ENCODE peak calls at places on chromosomes 2 and 18, in four cellular contexts. E is GM12878, L is heart left ventricle, A is gastrocnemius medialis. Y is an unnamed sample.

GRCh38 chr2:9370746-9371145 is 52.6 kb downstream of the ITGB1BP1 start:
- ATAC-seq in L (no peak), A (no peak), E (no peak), Y (no peak)

GRCh38 chr2:39506215-39506614 is 69.1 kb upstream of the MAP4K3 start:
- ATAC-seq in E (no peak), L (no peak), A (no peak), Y (no peak)

GRCh38 chr2:35784777-35785176 is 570.8 kb upstream of the CRIM1 start:
- ATAC-seq in L (no peak), E (no peak), A (no peak), Y (no peak)

GRCh38 chr2:140454717-140455116 is 1674.5 kb upstream of the NXPH2 start:
- ATAC-seq in L (no peak), A (no peak), E (no peak), Y (no peak)

GRCh38 chr2:9594361-9595063 is 36.3 kb downstream of the YWHAQ start:
- ATAC-seq in E (peak), A (peak), L (peak), Y (peak)

GRCh38 chr18:30582078-30582477 is 460.5 kb downstream of the DSC3 start:
- ATAC-seq in L (no peak), A (no peak), E (no peak), Y (no peak)

GRCh38 chr2:130819915-130820861 is 16.5 kb upstream of the ARHGEF4 start:
- ATAC-seq in A (no peak), E (no peak), L (peak), Y (peak)

GRCh38 chr2:15378148-15378908 is 182.8 kb downstream of the NBAS start:
- ATAC-seq in E (peak), L (no peak), A (no peak), Y (no peak)

GRCh38 chr2:104562537-104562936 is 291.4 kb upstream of the POU3F3 start:
- ATAC-seq in E (no peak), L (no peak), A (no peak), Y (no peak)

GRCh38 chr2:8191427-8191826 is 490.4 kb upstream of the ID2 start:
- ATAC-seq in L (no peak), A (no peak), E (no peak), Y (no peak)

GRCh38 chr2:68653538-68653982 is 10.2 kb downstream of the PROKR1 start:
- ATAC-seq in L (peak), A (peak), E (peak), Y (no peak)

GRCh38 chr2:171432969-171433762 is 624 bp downstream of the METTL8 start:
- ATAC-seq in E (peak), A (no peak), L (no peak), Y (no peak)

GRCh38 chr2:173713904-173714555 is 251.1 kb downstream of the SP3 start:
- ATAC-seq in A (no peak), E (no peak), L (no peak), Y (no peak)

GRCh38 chr2:16002575-16002974 is 62.2 kb downstream of the MYCN start:
- ATAC-seq in A (no peak), L (no peak), E (no peak), Y (no peak)

GRCh38 chr2:163462993-163463392 is 272.8 kb downstream of the FIGN start:
- ATAC-seq in L (no peak), A (no peak), E (no peak), Y (no peak)

GRCh38 chr2:88692187-88692586 is 714 bp downstream of the RPIA start:
- ATAC-seq in L (no peak), A (no peak), E (peak), Y (no peak)

GRCh38 chr2:55768991-55769390 is 75.3 kb upstream of the PNPT1 start:
- ATAC-seq in E (no peak), L (no peak), A (no peak), Y (no peak)

GRCh38 chr2:66587216-66587615 is 152.3 kb downstream of the MEIS1 start:
- ATAC-seq in E (no peak), L (no peak), A (no peak), Y (no peak)

DNA sequence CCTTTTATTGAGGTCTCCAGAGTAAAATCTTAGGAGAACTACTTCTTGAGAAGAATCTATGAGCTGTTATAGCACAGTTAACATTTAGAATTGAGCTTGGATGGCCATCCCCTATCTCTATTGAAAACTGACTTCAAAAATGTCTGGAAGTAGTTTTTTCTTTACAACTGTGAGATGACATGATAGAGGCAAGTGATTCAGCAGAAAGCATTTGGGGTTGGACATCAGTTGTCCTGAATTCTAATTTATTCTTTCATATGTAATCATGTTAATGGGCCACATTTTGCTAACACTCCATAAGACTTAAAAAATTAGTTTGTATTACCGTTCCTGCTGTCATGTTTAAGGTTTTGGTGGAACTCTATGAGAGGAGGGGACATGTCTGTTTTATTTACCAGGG is 237.0 kb upstream of the SLC14A2 start:
- ATAC-seq in L (no peak), A (no peak), E (no peak), Y (no peak)
- TF ChIP-seq POLR2A in L (no peak), A (no peak), E (no peak), Y (no peak)

GRCh38 chr2:211144078-211144477 is 587.7 kb downstream of the CPS1 start:
- ATAC-seq in L (no peak), E (no peak), A (no peak), Y (no peak)
- TF ChIP-seq POLR2A in L (no peak), E (no peak), A (no peak), Y (no peak)

GRCh38 chr2:41510108-41510507 is 537.7 kb upstream of the PKDCC start:
- ATAC-seq in A (no peak), L (no peak), E (no peak), Y (no peak)
- TF ChIP-seq POLR2A in A (no peak), L (no peak), E (no peak), Y (no peak)

GRCh38 chr2:231715499-231715837 is 7.1 kb downstream of the PTMA start:
- ATAC-seq in L (no peak), E (no peak), A (no peak), Y (no peak)
- TF ChIP-seq POLR2A in L (no peak), E (no peak), A (no peak), Y (no peak)

GRCh38 chr2:84459028-84459943 is at the start of gene SUCLG1:
- ATAC-seq in A (peak), E (peak), L (peak), Y (peak)
- TF ChIP-seq POLR2A in A (peak), E (peak), L (peak), Y (peak)

DNA sequence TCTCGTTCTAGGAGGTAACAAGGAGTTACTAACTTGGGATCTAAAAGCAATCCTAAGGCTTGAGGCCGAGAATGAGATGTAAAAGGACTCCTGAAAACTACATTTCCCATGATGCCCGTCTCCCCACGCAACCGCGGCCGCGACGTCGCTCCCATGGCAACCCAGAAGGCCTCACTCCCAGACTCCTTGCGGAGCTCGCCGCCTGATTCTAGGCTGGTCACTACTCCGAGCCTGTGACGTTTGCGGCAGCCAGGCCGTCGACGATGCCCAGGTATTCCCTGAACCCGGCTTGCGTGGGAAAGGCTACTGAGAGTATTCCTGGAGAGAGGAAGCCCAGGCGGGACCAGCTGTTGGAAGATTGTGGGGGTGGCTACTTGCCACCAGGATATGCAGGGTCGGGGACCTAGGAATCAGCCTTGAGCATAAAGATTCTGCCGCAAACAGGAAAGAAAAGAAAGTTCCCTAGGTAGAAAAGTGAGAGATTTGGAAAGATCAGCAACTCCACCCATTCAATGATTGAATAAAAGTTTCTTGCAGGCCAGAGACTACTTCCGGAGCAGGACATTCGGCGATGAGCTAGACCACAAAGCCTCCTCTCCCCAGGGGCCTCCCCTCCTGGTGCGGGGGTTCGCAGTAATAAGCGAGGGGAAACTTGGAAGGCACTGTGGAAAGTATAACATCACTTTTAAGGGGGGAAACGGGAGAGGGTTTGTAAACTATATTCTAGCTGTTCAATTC is at the start of gene DYNC2LI1:
- ATAC-seq in A (peak), E (peak), L (peak), Y (peak)
- TF ChIP-seq POLR2A in A (no peak), E (peak), L (peak), Y (peak)

GRCh38 chr2:48944961-48945360 is 189.4 kb upstream of the LHCGR start:
- ATAC-seq in A (no peak), E (no peak), L (no peak), Y (no peak)
- TF ChIP-seq POLR2A in A (no peak), E (no peak), L (no peak), Y (no peak)

GRCh38 chr18:12287131-12287681 is 20.8 kb upstream of the TUBB6 start:
- ATAC-seq in L (peak), A (no peak), E (no peak), Y (peak)

GRCh38 chr18:12290086-12290485 is 18.0 kb upstream of the TUBB6 start:
- ATAC-seq in L (no peak), E (no peak), A (no peak), Y (no peak)

GRCh38 chr18:12288406-12288762 is 19.7 kb upstream of the TUBB6 start:
- ATAC-seq in L (peak), A (peak), E (no peak), Y (no peak)

GRCh38 chr18:12291161-12291560 is 16.9 kb upstream of the TUBB6 start:
- ATAC-seq in L (no peak), A (no peak), E (no peak), Y (no peak)

GRCh38 chr18:12287684-12288405 is 20.2 kb upstream of the TUBB6 start:
- ATAC-seq in E (no peak), A (peak), L (peak), Y (peak)
- TF ChIP-seq POLR2A in E (no peak), A (no peak), L (peak), Y (peak)

GRCh38 chr2:191846787-191847620 is at the start of gene CAVIN2:
- ATAC-seq in E (peak), A (peak), L (peak), Y (peak)
- TF ChIP-seq POLR2A in E (no peak), A (peak), L (peak), Y (peak)

DNA sequence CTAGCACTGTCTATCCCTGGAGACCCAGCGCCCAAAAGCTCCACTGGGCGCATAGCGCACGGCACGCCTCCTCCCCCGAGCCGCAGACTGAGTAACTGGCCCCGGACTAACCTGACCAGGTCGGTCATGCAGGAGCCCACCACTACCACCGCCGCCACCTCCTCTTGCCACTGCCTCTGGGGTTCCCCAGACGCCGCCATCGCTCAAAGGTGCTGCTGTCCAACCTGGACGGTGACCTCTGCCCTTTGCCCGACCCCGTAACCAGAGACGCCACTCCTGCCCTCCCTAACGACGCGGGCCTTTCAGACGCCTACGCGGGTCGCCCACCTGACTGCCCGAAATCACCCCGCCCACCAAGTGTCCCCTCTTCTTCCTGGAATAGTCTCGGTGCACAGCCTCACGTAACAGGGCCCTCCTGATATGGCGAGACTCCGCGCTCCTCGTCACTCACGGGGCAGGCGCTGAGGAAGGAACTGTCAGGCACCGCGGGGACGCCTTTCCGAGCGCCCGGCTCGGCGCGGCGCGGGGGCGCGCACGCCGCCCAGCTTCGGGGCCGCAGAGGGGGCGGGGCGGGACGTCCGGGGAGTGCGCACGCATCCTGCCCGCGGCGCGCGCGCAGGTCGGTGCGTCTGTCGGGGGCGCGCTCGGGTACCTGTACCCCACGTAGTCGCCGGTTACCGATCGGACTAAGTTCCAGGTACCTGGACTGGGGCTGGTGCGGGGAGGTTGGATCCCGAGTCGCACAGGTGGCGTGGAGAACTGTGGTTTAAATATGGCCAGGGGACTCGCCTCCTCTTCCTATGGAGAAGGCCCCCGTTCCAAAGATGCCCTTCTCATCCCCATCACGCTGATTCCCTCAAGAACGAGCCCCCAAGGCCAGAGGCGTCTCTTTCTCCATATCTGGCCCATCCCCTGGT is at the start of the genes BABAM2 and RBKS:
- ATAC-seq in L (peak), E (peak), A (peak), Y (peak)
- TF ChIP-seq POLR2A in L (peak), E (peak), A (peak), Y (peak)

Y was measured in gastroesophageal sphincter.